ENCODE peak calls at places on chromosome 3, in ten cellular contexts. K, V, T, A, H, B, R, E, P and I are unnamed samples.

GRCh38 chr3:58522759-58523425 is 14.1 kb downstream of the ACOX2 start:
- DNase-seq in H (no peak), A (no peak), B (no peak), R (no peak), E (no peak), P (no peak), V (no peak), T (no peak), K (no peak), I (no peak)

GRCh38 chr3:20340324-20340928 is 154.4 kb upstream of the SGO1 start:
- DNase-seq in T (peak; percentile 68), P (peak; percentile 66), K (peak; percentile 19), E (peak; percentile 50), B (peak; percentile 69), A (peak; percentile 9), H (peak; percentile 23), R (peak; percentile 55), V (peak; percentile 56), I (peak; percentile 71)

GRCh38 chr3:112519424-112520001 is 20.2 kb upstream of the BTLA start:
- DNase-seq in B (peak; percentile 61), A (no peak), R (peak; percentile 48), P (peak; percentile 23), H (no peak), E (peak; percentile 70), V (peak; percentile 59), T (no peak), K (no peak), I (peak; percentile 36)

GRCh38 chr3:191328383-191328962 is 721 bp upstream of the CCDC50 start:
- DNase-seq in H (no peak), T (no peak), E (no peak), K (no peak), V (peak; percentile 52), R (no peak), A (no peak), B (no peak), P (no peak), I (no peak)

GRCh38 chr3:27746838-27747237 is 24.7 kb upstream of the EOMES start:
- DNase-seq in K (no peak), R (no peak), T (no peak), B (no peak), V (no peak), E (no peak), P (no peak), H (no peak), A (no peak), I (no peak)

GRCh38 chr3:182533394-182533793 is 259.9 kb upstream of the ATP11B start:
- DNase-seq in R (no peak), E (no peak), P (no peak), V (no peak), K (no peak), A (no peak), T (no peak), B (no peak), H (no peak), I (no peak)

GRCh38 chr3:157922614-157923013 is 183.6 kb downstream of the SHOX2 start:
- DNase-seq in H (no peak), V (no peak), K (no peak), P (no peak), T (no peak), E (no peak), R (no peak), A (no peak), B (no peak), I (no peak)

GRCh38 chr3:14767245-14767593 is 51.5 kb upstream of the FGD5 start:
- DNase-seq in H (no peak), V (no peak), T (no peak), A (no peak), K (no peak), B (no peak), R (no peak), E (no peak), P (no peak), I (no peak)

GRCh38 chr3:56055616-56056350 is 412.5 kb downstream of the ERC2 start:
- DNase-seq in K (no peak), H (no peak), A (no peak), B (no peak), P (no peak), R (no peak), E (no peak), V (no peak), T (no peak), I (no peak)

GRCh38 chr3:61645148-61645547 is 83.8 kb downstream of the PTPRG start:
- DNase-seq in E (no peak), P (no peak), K (no peak), A (no peak), T (no peak), H (no peak), B (no peak), R (no peak), V (peak; percentile 36), I (no peak)

GRCh38 chr3:170033489-170033888 is 4.3 kb upstream of the GPR160 start:
- DNase-seq in K (no peak), T (no peak), A (no peak), V (no peak), B (no peak), R (no peak), P (peak; percentile 34), E (peak; percentile 85), H (peak; percentile 69), I (no peak)

GRCh38 chr3:4493931-4494806 is 1.0 kb downstream of the ITPR1 start:
- DNase-seq in K (peak; percentile 16), B (peak; percentile 20), T (no peak), R (no peak), H (peak; percentile 29), V (peak; percentile 38), E (peak; percentile 6), P (peak; percentile 17), A (no peak), I (no peak)

GRCh38 chr3:168165390-168166269 is 69.9 kb upstream of the GOLIM4 start:
- DNase-seq in R (peak; percentile 67), T (peak; percentile 18), A (no peak), K (no peak), B (peak; percentile 68), P (peak; percentile 19), V (peak; percentile 59), E (peak; percentile 9), H (peak; percentile 35), I (peak; percentile 59)

GRCh38 chr3:190193210-190193609 is 72.5 kb upstream of the P3H2 start:
- DNase-seq in P (no peak), H (no peak), V (peak; percentile 54), A (no peak), R (no peak), B (no peak), T (no peak), K (no peak), E (no peak), I (no peak)

GRCh38 chr3:69647710-69648109 is 91.6 kb upstream of the MITF start:
- DNase-seq in A (no peak), T (no peak), E (no peak), R (no peak), B (no peak), P (no peak), K (no peak), H (no peak), V (peak; percentile 55), I (no peak)

GRCh38 chr3:165778456-165778855 is 58.8 kb downstream of the BCHE start:
- DNase-seq in P (no peak), H (no peak), V (no peak), A (no peak), T (no peak), R (no peak), B (no peak), E (no peak), K (no peak), I (no peak)

GRCh38 chr3:66047321-66048050 is 8.8 kb upstream of the MAGI1 start:
- DNase-seq in P (no peak), A (no peak), V (peak; percentile 87), R (no peak), T (no peak), B (peak; percentile 94), E (no peak), H (no peak), K (no peak), I (no peak)

GRCh38 chr3:33954956-33955355 is 156.5 kb downstream of the PDCD6IP start:
- DNase-seq in K (no peak), B (no peak), P (no peak), H (no peak), T (no peak), V (no peak), E (no peak), R (no peak), A (no peak), I (no peak)

GRCh38 chr3:113275876-113276580 is 64.7 kb downstream of the BOC start:
- DNase-seq in P (no peak), H (no peak), E (no peak), B (peak; percentile 74), A (no peak), V (peak; percentile 71), K (peak; percentile 36), R (no peak), T (no peak), I (no peak)

GRCh38 chr3:187012609-187013051 is 82.3 kb downstream of the ST6GAL1 start:
- DNase-seq in T (no peak), H (no peak), V (peak; percentile 9), R (no peak), P (peak; percentile 30), A (no peak), E (peak; percentile 70), B (peak; percentile 17), K (peak; percentile 27), I (no peak)

GRCh38 chr3:5187920-5188418 is 462 bp downstream of the EDEM1 start:
- DNase-seq in E (peak; percentile 66), B (peak; percentile 46), A (peak; percentile 16), P (peak; percentile 77), H (peak; percentile 32), T (peak; percentile 49), V (peak; percentile 41), K (peak; percentile 52), R (no peak), I (no peak)

GRCh38 chr3:126208618-126209256 is 28.4 kb upstream of the ALDH1L1 start:
- DNase-seq in V (peak; percentile 87), T (no peak), P (no peak), R (peak; percentile 93), B (peak; percentile 98), K (peak; percentile 81), A (no peak), H (peak; percentile 93), E (no peak), I (no peak)

GRCh38 chr3:193553606-193554005 is 1.1 kb downstream of the ATP13A4 start:
- DNase-seq in H (no peak), T (no peak), R (no peak), A (no peak), B (no peak), V (no peak), P (no peak), E (no peak), K (no peak), I (no peak)

GRCh38 chr3:112377418-112378071 is 44.6 kb downstream of the CD200 start:
- DNase-seq in E (no peak), K (no peak), T (no peak), H (no peak), V (peak; percentile 33), B (no peak), R (no peak), P (no peak), A (no peak), I (no peak)

GRCh38 chr3:4974154-4974553 is 5.1 kb upstream of the BHLHE40 start:
- DNase-seq in B (no peak), K (no peak), E (no peak), P (no peak), A (no peak), R (no peak), T (no peak), V (no peak), H (no peak), I (no peak)

GRCh38 chr3:171950373-171950772 is 89.0 kb upstream of the FNDC3B start:
- DNase-seq in A (no peak), E (no peak), T (no peak), H (no peak), R (no peak), K (no peak), V (peak; percentile 62), B (peak; percentile 46), P (no peak), I (no peak)

GRCh38 chr3:1082024-1082633 is 10.7 kb upstream of the CNTN6 start:
- DNase-seq in K (no peak), P (no peak), H (no peak), E (no peak), V (peak; percentile 52), R (peak; percentile 58), A (no peak), T (no peak), B (no peak), I (no peak)

GRCh38 chr3:152968388-152969024 is 133.6 kb downstream of the P2RY1 start:
- DNase-seq in V (peak; percentile 44), R (no peak), A (no peak), H (no peak), K (no peak), T (no peak), B (peak; percentile 3), P (no peak), E (no peak), I (no peak)